ENCODE peak calls at places on chromosomes 7 and 10, in six cellular contexts. T is neural crest cell; W is neural progenitor cell; Y is substantia nigra; I is naive thymus-derived CD8-positive, alpha-beta T cell; G is sciatic nerve. S is an unnamed sample.

GRCh38 chr7:44791278-44792219 is 4.9 kb upstream of the PPIA start:
- DNase-seq in T (no peak), W (no peak), Y (no peak), I (no peak), G (no peak), S (no peak)

GRCh38 chr7:2635148-2635668 is 3.4 kb downstream of the TTYH3 start:
- DNase-seq in T (no peak), W (no peak), Y (no peak), I (no peak), G (no peak), S (no peak)

GRCh38 chr7:1404881-1405548 is 54.3 kb downstream of the MICALL2 start:
- DNase-seq in T (no peak), W (peak), Y (no peak), I (no peak), G (no peak), S (no peak)

GRCh38 chr10:102135956-102136526 is 3.2 kb downstream of the PPRC1 start:
- DNase-seq in T (no peak), W (no peak), Y (no peak), I (no peak), G (no peak), S (no peak)

GRCh38 chr7:73977626-73978618 is 50.1 kb upstream of the ELN start:
- DNase-seq in T (no peak), W (no peak), Y (no peak), I (no peak), G (peak), S (peak)

GRCh38 chr7:117385340-117386124 is 41.8 kb downstream of the ASZ1 start:
- DNase-seq in T (no peak), W (no peak), Y (no peak), I (no peak), G (no peak), S (no peak)

GRCh38 chr7:36707922-36708321 is 16.4 kb downstream of the AOAH start:
- DNase-seq in T (no peak), W (no peak), Y (no peak), I (no peak), G (no peak), S (no peak)

GRCh38 chr10:5692476-5693358 is 8.1 kb downstream of the TASOR2 start:
- DNase-seq in T (peak), W (peak), Y (peak), I (peak), G (peak), S (peak)

GRCh38 chr10:116110736-116111135 is 162.3 kb downstream of the GFRA1 start:
- DNase-seq in T (no peak), W (no peak), Y (no peak), I (no peak), G (no peak), S (no peak)

GRCh38 chr10:12937527-12937926 is 64.0 kb downstream of the CCDC3 start:
- DNase-seq in T (no peak), W (no peak), Y (no peak), I (no peak), G (no peak), S (no peak)

GRCh38 chr10:49632406-49633317 is 18.8 kb downstream of the CHAT start:
- DNase-seq in T (no peak), W (no peak), Y (no peak), I (no peak), G (no peak), S (no peak)

GRCh38 chr7:32453286-32454011 is 36.7 kb downstream of the LSM5 start:
- DNase-seq in T (no peak), W (no peak), Y (no peak), I (no peak), G (no peak), S (no peak)

GRCh38 chr7:52260046-52260665 is 775.3 kb upstream of the POM121L12 start:
- DNase-seq in T (no peak), W (peak), Y (no peak), I (no peak), G (no peak), S (peak)

GRCh38 chr10:132113206-132113605 is 47.5 kb downstream of the JAKMIP3 start:
- DNase-seq in T (no peak), W (no peak), Y (peak), I (no peak), G (no peak), S (no peak)

GRCh38 chr10:103069453-103070331 is 123.4 kb downstream of the NT5C2 start:
- DNase-seq in T (peak), W (peak), Y (peak), I (peak), G (no peak), S (peak)

GRCh38 chr10:34217524-34217923 is 597.6 kb downstream of the PARD3 start:
- DNase-seq in T (no peak), W (no peak), Y (no peak), I (no peak), G (no peak), S (no peak)

GRCh38 chr7:45575501-45576248 is 1.5 kb downstream of the ADCY1 start:
- DNase-seq in T (no peak), W (no peak), Y (no peak), I (no peak), G (no peak), S (peak)

GRCh38 chr10:93468532-93469213 is 13.5 kb downstream of the MYOF start:
- DNase-seq in T (no peak), W (no peak), Y (no peak), I (no peak), G (no peak), S (no peak)

GRCh38 chr7:45217358-45217757 is 59.8 kb downstream of the RAMP3 start:
- DNase-seq in T (peak), W (peak), Y (no peak), I (no peak), G (no peak), S (peak)

GRCh38 chr7:119105381-119105780 is 880.9 kb downstream of the ANKRD7 start:
- DNase-seq in T (no peak), W (no peak), Y (no peak), I (no peak), G (no peak), S (no peak)

GRCh38 chr10:78914060-78914378 is 154.7 kb upstream of the ZMIZ1 start:
- DNase-seq in T (no peak), W (no peak), Y (no peak), I (no peak), G (no peak), S (peak)

GRCh38 chr10:48932831-48933670 is 6.6 kb downstream of the LRRC18 start:
- DNase-seq in T (no peak), W (no peak), Y (no peak), I (no peak), G (no peak), S (no peak)

GRCh38 chr7:115812796-115813195 is 217.8 kb downstream of the TFEC start:
- DNase-seq in T (peak), W (peak), Y (no peak), I (no peak), G (no peak), S (no peak)

S was measured in H7.